ENCODE peak calls at places on chromosome X, in five cellular contexts. L is NCI-H524, G is Daoy, W is HTR-8/SVneo, J is left ventricle myocardium superior. H is an unnamed sample.

GRCh38 chrX:65598559-65599147 is 64.1 kb upstream of the LAS1L start:
- DNase-seq in W (no peak), J (no peak), L (no peak), G (no peak), H (no peak)

GRCh38 chrX:115689931-115690330 is 129.0 kb downstream of the PLS3 start:
- DNase-seq in L (no peak), W (no peak), J (no peak), G (no peak), H (no peak)

GRCh38 chrX:77962068-77962902 is 7.2 kb downstream of the PGAM4 start:
- DNase-seq in L (no peak), J (no peak), W (no peak), G (peak), H (no peak)

GRCh38 chrX:131827935-131828334 is 195.2 kb upstream of the STK26 start:
- DNase-seq in J (no peak), W (no peak), L (peak), G (peak), H (peak)

GRCh38 chrX:12685541-12685940 is 105.7 kb upstream of the PRPS2 start:
- DNase-seq in J (no peak), L (no peak), W (no peak), G (no peak), H (no peak)

GRCh38 chrX:24658421-24658820 is 11.3 kb upstream of the PCYT1B start:
- DNase-seq in W (no peak), G (no peak), L (no peak), J (no peak), H (no peak)

GRCh38 chrX:103889216-103889615 is 57.2 kb upstream of the RAB9B start:
- DNase-seq in W (no peak), G (no peak), J (no peak), L (no peak), H (no peak)

GRCh38 chrX:133610056-133610455 is 194.8 kb upstream of the GPC4 start:
- DNase-seq in G (peak), J (no peak), L (no peak), W (no peak), H (no peak)

GRCh38 chrX:41515376-41515775 is 68.2 kb downstream of the NYX start:
- DNase-seq in L (no peak), J (no peak), G (no peak), W (no peak), H (no peak)

GRCh38 chrX:1521459-1521956 is 15.5 kb downstream of the P2RY8 start:
- DNase-seq in J (no peak), W (no peak), L (no peak), G (no peak), H (no peak)

GRCh38 chrX:19888419-19888879 is 1.0 kb upstream of the SH3KBP1 start:
- DNase-seq in L (peak), W (peak), G (peak), J (no peak), H (peak)

GRCh38 chrX:11341274-11342256 is 48.4 kb downstream of the AMELX start:
- DNase-seq in W (no peak), L (no peak), G (peak), J (peak), H (no peak)

GRCh38 chrX:136574548-136574947 is 42.5 kb downstream of the VGLL1 start:
- DNase-seq in G (peak), L (no peak), W (no peak), J (no peak), H (no peak)

GRCh38 chrX:110204986-110205385 is 112.9 kb downstream of the AMMECR1 start:
- DNase-seq in W (no peak), G (no peak), L (no peak), J (no peak), H (no peak)

GRCh38 chrX:15903186-15903681 is 48.6 kb upstream of the AP1S2 start:
- DNase-seq in W (no peak), G (no peak), L (no peak), J (no peak), H (no peak)

GRCh38 chrX:69158166-69159040 is 6.8 kb downstream of the PJA1 start:
- DNase-seq in L (peak), W (no peak), J (peak), G (peak), H (peak)

GRCh38 chrX:55326985-55327384 is 62.3 kb upstream of the PAGE3 start:
- DNase-seq in J (no peak), L (no peak), W (no peak), G (peak), H (no peak)

GRCh38 chrX:153687121-153688039 is at the start of gene SLC6A8:
- DNase-seq in G (peak), W (peak), J (peak), L (peak), H (peak)

GRCh38 chrX:41335590-41336331 is 1.8 kb downstream of the DDX3X start:
- DNase-seq in G (no peak), L (no peak), W (no peak), J (no peak), H (no peak)

GRCh38 chrX:106931831-106932491 is 11.8 kb downstream of the CLDN2 start:
- DNase-seq in G (no peak), J (no peak), L (no peak), W (no peak), H (no peak)

H was measured in A549.